ENCODE peak calls at places on chromosomes 1 and 21, in ten cellular contexts. One of them, this sample, is unnamed.

GRCh38 chr1:10228528-10228927 is 18.2 kb downstream of the KIF1B start:
- DNase-seq in stimulated activated CD4-positive, alpha-beta T cell treated with anti-CD3 and anti-CD28 coated beads, Interleukin-4, amount 100 ng/mL, for 48 hours: no peak
- DNase-seq in Right ventricle myocardium inferior: no peak
- DNase-seq in PC-9: no peak
- DNase-seq in AG08396: no peak
- DNase-seq in stimulated activated CD8-positive, alpha-beta memory T cell treated with anti-CD3 and anti-CD28 coated beads, Interleukin-4, amount 100 ng/mL, for 48 hours: no peak
- DNase-seq in A172: no peak
- DNase-seq in left colon: no peak
- DNase-seq in AG10803: peak; percentile 27
- DNase-seq in fibroblast of the conjunctiva: no peak
- DNase-seq in this sample: no peak

GRCh38 chr1:244104309-244105060 is 53.4 kb downstream of the ZBTB18 start:
- DNase-seq in stimulated activated CD4-positive, alpha-beta T cell treated with anti-CD3 and anti-CD28 coated beads, Interleukin-4, amount 100 ng/mL, for 48 hours: no peak
- DNase-seq in Right ventricle myocardium inferior: no peak
- DNase-seq in PC-9: peak; percentile 73
- DNase-seq in AG08396: peak; percentile 94
- DNase-seq in stimulated activated CD8-positive, alpha-beta memory T cell treated with anti-CD3 and anti-CD28 coated beads, Interleukin-4, amount 100 ng/mL, for 48 hours: no peak
- DNase-seq in A172: peak; percentile 97
- DNase-seq in left colon: no peak
- DNase-seq in AG10803: peak; percentile 92
- DNase-seq in fibroblast of the conjunctiva: peak; percentile 31
- DNase-seq in this sample: no peak

GRCh38 chr1:178098262-178098661 is 4.4 kb downstream of the RASAL2 start:
- DNase-seq in stimulated activated CD4-positive, alpha-beta T cell treated with anti-CD3 and anti-CD28 coated beads, Interleukin-4, amount 100 ng/mL, for 48 hours: no peak
- DNase-seq in Right ventricle myocardium inferior: no peak
- DNase-seq in PC-9: peak; percentile 7
- DNase-seq in AG08396: no peak
- DNase-seq in stimulated activated CD8-positive, alpha-beta memory T cell treated with anti-CD3 and anti-CD28 coated beads, Interleukin-4, amount 100 ng/mL, for 48 hours: no peak
- DNase-seq in A172: no peak
- DNase-seq in left colon: no peak
- DNase-seq in AG10803: no peak
- DNase-seq in fibroblast of the conjunctiva: no peak
- DNase-seq in this sample: no peak

GRCh38 chr1:24147194-24147593 is 4.3 kb upstream of the IL22RA1 start:
- DNase-seq in stimulated activated CD4-positive, alpha-beta T cell treated with anti-CD3 and anti-CD28 coated beads, Interleukin-4, amount 100 ng/mL, for 48 hours: no peak
- DNase-seq in Right ventricle myocardium inferior: no peak
- DNase-seq in PC-9: no peak
- DNase-seq in AG08396: no peak
- DNase-seq in stimulated activated CD8-positive, alpha-beta memory T cell treated with anti-CD3 and anti-CD28 coated beads, Interleukin-4, amount 100 ng/mL, for 48 hours: no peak
- DNase-seq in A172: no peak
- DNase-seq in left colon: no peak
- DNase-seq in AG10803: no peak
- DNase-seq in fibroblast of the conjunctiva: no peak
- DNase-seq in this sample: no peak

GRCh38 chr21:27570306-27570868 is 603.5 kb upstream of the ADAMTS5 start:
- DNase-seq in stimulated activated CD4-positive, alpha-beta T cell treated with anti-CD3 and anti-CD28 coated beads, Interleukin-4, amount 100 ng/mL, for 48 hours: no peak
- DNase-seq in Right ventricle myocardium inferior: peak; percentile 83
- DNase-seq in PC-9: no peak
- DNase-seq in AG08396: peak; percentile 54
- DNase-seq in stimulated activated CD8-positive, alpha-beta memory T cell treated with anti-CD3 and anti-CD28 coated beads, Interleukin-4, amount 100 ng/mL, for 48 hours: no peak
- DNase-seq in A172: peak; percentile 73
- DNase-seq in left colon: no peak
- DNase-seq in AG10803: peak; percentile 99
- DNase-seq in fibroblast of the conjunctiva: peak; percentile 90
- DNase-seq in this sample: peak; percentile 79

GRCh38 chr1:223887724-223888428 is 42.1 kb upstream of the TP53BP2 start:
- DNase-seq in stimulated activated CD4-positive, alpha-beta T cell treated with anti-CD3 and anti-CD28 coated beads, Interleukin-4, amount 100 ng/mL, for 48 hours: no peak
- DNase-seq in Right ventricle myocardium inferior: no peak
- DNase-seq in PC-9: peak; percentile 87
- DNase-seq in AG08396: peak; percentile 73
- DNase-seq in stimulated activated CD8-positive, alpha-beta memory T cell treated with anti-CD3 and anti-CD28 coated beads, Interleukin-4, amount 100 ng/mL, for 48 hours: no peak
- DNase-seq in A172: peak; percentile 100
- DNase-seq in left colon: no peak
- DNase-seq in AG10803: peak; percentile 90
- DNase-seq in fibroblast of the conjunctiva: peak; percentile 46
- DNase-seq in this sample: peak; percentile 93

GRCh38 chr1:198681831-198682756 is 43.3 kb downstream of the PTPRC start:
- DNase-seq in stimulated activated CD4-positive, alpha-beta T cell treated with anti-CD3 and anti-CD28 coated beads, Interleukin-4, amount 100 ng/mL, for 48 hours: peak; percentile 72
- DNase-seq in Right ventricle myocardium inferior: peak; percentile 73
- DNase-seq in PC-9: peak; percentile 66
- DNase-seq in AG08396: peak; percentile 58
- DNase-seq in stimulated activated CD8-positive, alpha-beta memory T cell treated with anti-CD3 and anti-CD28 coated beads, Interleukin-4, amount 100 ng/mL, for 48 hours: peak; percentile 77
- DNase-seq in A172: peak; percentile 99
- DNase-seq in left colon: peak; percentile 76
- DNase-seq in AG10803: peak; percentile 96
- DNase-seq in fibroblast of the conjunctiva: peak; percentile 76
- DNase-seq in this sample: peak; percentile 53

GRCh38 chr21:45224189-45224938 is 63.3 kb downstream of the POFUT2 start:
- DNase-seq in stimulated activated CD4-positive, alpha-beta T cell treated with anti-CD3 and anti-CD28 coated beads, Interleukin-4, amount 100 ng/mL, for 48 hours: no peak
- DNase-seq in Right ventricle myocardium inferior: no peak
- DNase-seq in PC-9: no peak
- DNase-seq in AG08396: no peak
- DNase-seq in stimulated activated CD8-positive, alpha-beta memory T cell treated with anti-CD3 and anti-CD28 coated beads, Interleukin-4, amount 100 ng/mL, for 48 hours: peak; percentile 46
- DNase-seq in A172: peak; percentile 33
- DNase-seq in left colon: no peak
- DNase-seq in AG10803: no peak
- DNase-seq in fibroblast of the conjunctiva: no peak
- DNase-seq in this sample: no peak

GRCh38 chr1:156108664-156109241 is 5.8 kb upstream of the LMNA start:
- DNase-seq in stimulated activated CD4-positive, alpha-beta T cell treated with anti-CD3 and anti-CD28 coated beads, Interleukin-4, amount 100 ng/mL, for 48 hours: no peak
- DNase-seq in Right ventricle myocardium inferior: no peak
- DNase-seq in PC-9: no peak
- DNase-seq in AG08396: no peak
- DNase-seq in stimulated activated CD8-positive, alpha-beta memory T cell treated with anti-CD3 and anti-CD28 coated beads, Interleukin-4, amount 100 ng/mL, for 48 hours: no peak
- DNase-seq in A172: no peak
- DNase-seq in left colon: no peak
- DNase-seq in AG10803: no peak
- DNase-seq in fibroblast of the conjunctiva: no peak
- DNase-seq in this sample: no peak

GRCh38 chr1:33377013-33377412 is 53.9 kb downstream of the PHC2 start:
- DNase-seq in stimulated activated CD4-positive, alpha-beta T cell treated with anti-CD3 and anti-CD28 coated beads, Interleukin-4, amount 100 ng/mL, for 48 hours: no peak
- DNase-seq in Right ventricle myocardium inferior: no peak
- DNase-seq in PC-9: peak; percentile 50
- DNase-seq in AG08396: no peak
- DNase-seq in stimulated activated CD8-positive, alpha-beta memory T cell treated with anti-CD3 and anti-CD28 coated beads, Interleukin-4, amount 100 ng/mL, for 48 hours: no peak
- DNase-seq in A172: no peak
- DNase-seq in left colon: no peak
- DNase-seq in AG10803: no peak
- DNase-seq in fibroblast of the conjunctiva: no peak
- DNase-seq in this sample: no peak

GRCh38 chr1:65423884-65424655 is 3.6 kb downstream of the LEPR start:
- DNase-seq in stimulated activated CD4-positive, alpha-beta T cell treated with anti-CD3 and anti-CD28 coated beads, Interleukin-4, amount 100 ng/mL, for 48 hours: no peak
- DNase-seq in Right ventricle myocardium inferior: no peak
- DNase-seq in PC-9: peak; percentile 32
- DNase-seq in AG08396: peak; percentile 52
- DNase-seq in stimulated activated CD8-positive, alpha-beta memory T cell treated with anti-CD3 and anti-CD28 coated beads, Interleukin-4, amount 100 ng/mL, for 48 hours: no peak
- DNase-seq in A172: peak; percentile 86
- DNase-seq in left colon: no peak
- DNase-seq in AG10803: peak; percentile 96
- DNase-seq in fibroblast of the conjunctiva: peak; percentile 61
- DNase-seq in this sample: peak; percentile 80

GRCh38 chr1:236795757-236796719 is 946 bp downstream of the MTR start:
- DNase-seq in stimulated activated CD4-positive, alpha-beta T cell treated with anti-CD3 and anti-CD28 coated beads, Interleukin-4, amount 100 ng/mL, for 48 hours: peak; percentile 73
- DNase-seq in Right ventricle myocardium inferior: no peak
- DNase-seq in PC-9: no peak
- DNase-seq in AG08396: peak; percentile 21
- DNase-seq in stimulated activated CD8-positive, alpha-beta memory T cell treated with anti-CD3 and anti-CD28 coated beads, Interleukin-4, amount 100 ng/mL, for 48 hours: peak; percentile 80
- DNase-seq in A172: peak; percentile 42
- DNase-seq in left colon: peak; percentile 51
- DNase-seq in AG10803: peak; percentile 43
- DNase-seq in fibroblast of the conjunctiva: no peak
- DNase-seq in this sample: no peak

GRCh38 chr1:159705251-159705910 is 9.0 kb downstream of the CRP start:
- DNase-seq in stimulated activated CD4-positive, alpha-beta T cell treated with anti-CD3 and anti-CD28 coated beads, Interleukin-4, amount 100 ng/mL, for 48 hours: no peak
- DNase-seq in Right ventricle myocardium inferior: no peak
- DNase-seq in PC-9: no peak
- DNase-seq in AG08396: no peak
- DNase-seq in stimulated activated CD8-positive, alpha-beta memory T cell treated with anti-CD3 and anti-CD28 coated beads, Interleukin-4, amount 100 ng/mL, for 48 hours: no peak
- DNase-seq in A172: no peak
- DNase-seq in left colon: no peak
- DNase-seq in AG10803: no peak
- DNase-seq in fibroblast of the conjunctiva: no peak
- DNase-seq in this sample: no peak

GRCh38 chr1:59379028-59379728 is 82.3 kb downstream of the FGGY start:
- DNase-seq in stimulated activated CD4-positive, alpha-beta T cell treated with anti-CD3 and anti-CD28 coated beads, Interleukin-4, amount 100 ng/mL, for 48 hours: no peak
- DNase-seq in Right ventricle myocardium inferior: no peak
- DNase-seq in PC-9: no peak
- DNase-seq in AG08396: no peak
- DNase-seq in stimulated activated CD8-positive, alpha-beta memory T cell treated with anti-CD3 and anti-CD28 coated beads, Interleukin-4, amount 100 ng/mL, for 48 hours: no peak
- DNase-seq in A172: no peak
- DNase-seq in left colon: no peak
- DNase-seq in AG10803: peak; percentile 64
- DNase-seq in fibroblast of the conjunctiva: no peak
- DNase-seq in this sample: no peak

GRCh38 chr21:42527489-42528158 is 14.0 kb downstream of the SLC37A1 start:
- DNase-seq in stimulated activated CD4-positive, alpha-beta T cell treated with anti-CD3 and anti-CD28 coated beads, Interleukin-4, amount 100 ng/mL, for 48 hours: peak; percentile 37
- DNase-seq in Right ventricle myocardium inferior: no peak
- DNase-seq in PC-9: no peak
- DNase-seq in AG08396: no peak
- DNase-seq in stimulated activated CD8-positive, alpha-beta memory T cell treated with anti-CD3 and anti-CD28 coated beads, Interleukin-4, amount 100 ng/mL, for 48 hours: peak; percentile 64
- DNase-seq in A172: no peak
- DNase-seq in left colon: no peak
- DNase-seq in AG10803: no peak
- DNase-seq in fibroblast of the conjunctiva: no peak
- DNase-seq in this sample: no peak

GRCh38 chr1:71393301-71393700 is 312.5 kb upstream of the ZRANB2 start:
- DNase-seq in stimulated activated CD4-positive, alpha-beta T cell treated with anti-CD3 and anti-CD28 coated beads, Interleukin-4, amount 100 ng/mL, for 48 hours: no peak
- DNase-seq in Right ventricle myocardium inferior: no peak
- DNase-seq in PC-9: no peak
- DNase-seq in AG08396: no peak
- DNase-seq in stimulated activated CD8-positive, alpha-beta memory T cell treated with anti-CD3 and anti-CD28 coated beads, Interleukin-4, amount 100 ng/mL, for 48 hours: no peak
- DNase-seq in A172: no peak
- DNase-seq in left colon: no peak
- DNase-seq in AG10803: no peak
- DNase-seq in fibroblast of the conjunctiva: no peak
- DNase-seq in this sample: no peak

GRCh38 chr1:8540266-8540926 is 222.5 kb downstream of the SLC45A1 start:
- DNase-seq in stimulated activated CD4-positive, alpha-beta T cell treated with anti-CD3 and anti-CD28 coated beads, Interleukin-4, amount 100 ng/mL, for 48 hours: no peak
- DNase-seq in Right ventricle myocardium inferior: no peak
- DNase-seq in PC-9: no peak
- DNase-seq in AG08396: peak; percentile 22
- DNase-seq in stimulated activated CD8-positive, alpha-beta memory T cell treated with anti-CD3 and anti-CD28 coated beads, Interleukin-4, amount 100 ng/mL, for 48 hours: no peak
- DNase-seq in A172: peak; percentile 27
- DNase-seq in left colon: no peak
- DNase-seq in AG10803: peak; percentile 83
- DNase-seq in fibroblast of the conjunctiva: peak; percentile 75
- DNase-seq in this sample: peak; percentile 73

GRCh38 chr1:238052496-238053266 is 162.0 kb upstream of the ZP4 start:
- DNase-seq in stimulated activated CD4-positive, alpha-beta T cell treated with anti-CD3 and anti-CD28 coated beads, Interleukin-4, amount 100 ng/mL, for 48 hours: no peak
- DNase-seq in Right ventricle myocardium inferior: no peak
- DNase-seq in PC-9: no peak
- DNase-seq in AG08396: no peak
- DNase-seq in stimulated activated CD8-positive, alpha-beta memory T cell treated with anti-CD3 and anti-CD28 coated beads, Interleukin-4, amount 100 ng/mL, for 48 hours: no peak
- DNase-seq in A172: peak; percentile 10
- DNase-seq in left colon: no peak
- DNase-seq in AG10803: no peak
- DNase-seq in fibroblast of the conjunctiva: no peak
- DNase-seq in this sample: peak; percentile 40

GRCh38 chr1:231177226-231177625 is 15.4 kb downstream of the TRIM67 start:
- DNase-seq in stimulated activated CD4-positive, alpha-beta T cell treated with anti-CD3 and anti-CD28 coated beads, Interleukin-4, amount 100 ng/mL, for 48 hours: no peak
- DNase-seq in Right ventricle myocardium inferior: no peak
- DNase-seq in PC-9: no peak
- DNase-seq in AG08396: no peak
- DNase-seq in stimulated activated CD8-positive, alpha-beta memory T cell treated with anti-CD3 and anti-CD28 coated beads, Interleukin-4, amount 100 ng/mL, for 48 hours: no peak
- DNase-seq in A172: no peak
- DNase-seq in left colon: no peak
- DNase-seq in AG10803: no peak
- DNase-seq in fibroblast of the conjunctiva: no peak
- DNase-seq in this sample: no peak

GRCh38 chr1:117077267-117077666 is 17.1 kb downstream of the TTF2 start:
- DNase-seq in stimulated activated CD4-positive, alpha-beta T cell treated with anti-CD3 and anti-CD28 coated beads, Interleukin-4, amount 100 ng/mL, for 48 hours: peak; percentile 55
- DNase-seq in Right ventricle myocardium inferior: no peak
- DNase-seq in PC-9: no peak
- DNase-seq in AG08396: peak; percentile 42
- DNase-seq in stimulated activated CD8-positive, alpha-beta memory T cell treated with anti-CD3 and anti-CD28 coated beads, Interleukin-4, amount 100 ng/mL, for 48 hours: peak; percentile 66
- DNase-seq in A172: peak; percentile 75
- DNase-seq in left colon: no peak
- DNase-seq in AG10803: peak; percentile 78
- DNase-seq in fibroblast of the conjunctiva: peak; percentile 41
- DNase-seq in this sample: peak; percentile 98

GRCh38 chr1:198156745-198157240 is at the start of gene NEK7:
- DNase-seq in stimulated activated CD4-positive, alpha-beta T cell treated with anti-CD3 and anti-CD28 coated beads, Interleukin-4, amount 100 ng/mL, for 48 hours: peak; percentile 60
- DNase-seq in Right ventricle myocardium inferior: peak; percentile 91
- DNase-seq in PC-9: peak; percentile 85
- DNase-seq in AG08396: peak; percentile 90
- DNase-seq in stimulated activated CD8-positive, alpha-beta memory T cell treated with anti-CD3 and anti-CD28 coated beads, Interleukin-4, amount 100 ng/mL, for 48 hours: peak; percentile 76
- DNase-seq in A172: peak; percentile 77
- DNase-seq in left colon: peak; percentile 87
- DNase-seq in AG10803: peak; percentile 86
- DNase-seq in fibroblast of the conjunctiva: peak; percentile 66
- DNase-seq in this sample: peak; percentile 51

GRCh38 chr1:165257969-165258459 is 98.5 kb downstream of the LMX1A start:
- DNase-seq in stimulated activated CD4-positive, alpha-beta T cell treated with anti-CD3 and anti-CD28 coated beads, Interleukin-4, amount 100 ng/mL, for 48 hours: peak; percentile 28
- DNase-seq in Right ventricle myocardium inferior: peak; percentile 69
- DNase-seq in PC-9: peak; percentile 32
- DNase-seq in AG08396: peak; percentile 55
- DNase-seq in stimulated activated CD8-positive, alpha-beta memory T cell treated with anti-CD3 and anti-CD28 coated beads, Interleukin-4, amount 100 ng/mL, for 48 hours: peak; percentile 77
- DNase-seq in A172: peak; percentile 62
- DNase-seq in left colon: peak; percentile 64
- DNase-seq in AG10803: peak; percentile 60
- DNase-seq in fibroblast of the conjunctiva: peak; percentile 54
- DNase-seq in this sample: peak; percentile 40

GRCh38 chr1:185442065-185442464 is 125.0 kb upstream of the IVNS1ABP start:
- DNase-seq in stimulated activated CD4-positive, alpha-beta T cell treated with anti-CD3 and anti-CD28 coated beads, Interleukin-4, amount 100 ng/mL, for 48 hours: no peak
- DNase-seq in Right ventricle myocardium inferior: no peak
- DNase-seq in PC-9: no peak
- DNase-seq in AG08396: no peak
- DNase-seq in stimulated activated CD8-positive, alpha-beta memory T cell treated with anti-CD3 and anti-CD28 coated beads, Interleukin-4, amount 100 ng/mL, for 48 hours: no peak
- DNase-seq in A172: peak; percentile 33
- DNase-seq in left colon: no peak
- DNase-seq in AG10803: peak; percentile 86
- DNase-seq in fibroblast of the conjunctiva: no peak
- DNase-seq in this sample: no peak

GRCh38 chr21:14095021-14095420 is 115.7 kb downstream of the LIPI start:
- DNase-seq in stimulated activated CD4-positive, alpha-beta T cell treated with anti-CD3 and anti-CD28 coated beads, Interleukin-4, amount 100 ng/mL, for 48 hours: no peak
- DNase-seq in Right ventricle myocardium inferior: no peak
- DNase-seq in PC-9: no peak
- DNase-seq in AG08396: no peak
- DNase-seq in stimulated activated CD8-positive, alpha-beta memory T cell treated with anti-CD3 and anti-CD28 coated beads, Interleukin-4, amount 100 ng/mL, for 48 hours: no peak
- DNase-seq in A172: no peak
- DNase-seq in left colon: no peak
- DNase-seq in AG10803: no peak
- DNase-seq in fibroblast of the conjunctiva: no peak
- DNase-seq in this sample: no peak

GRCh38 chr1:23424171-23424959 is at the start of gene TCEA3:
- DNase-seq in stimulated activated CD4-positive, alpha-beta T cell treated with anti-CD3 and anti-CD28 coated beads, Interleukin-4, amount 100 ng/mL, for 48 hours: no peak
- DNase-seq in Right ventricle myocardium inferior: peak; percentile 79
- DNase-seq in PC-9: no peak
- DNase-seq in AG08396: peak; percentile 73
- DNase-seq in stimulated activated CD8-positive, alpha-beta memory T cell treated with anti-CD3 and anti-CD28 coated beads, Interleukin-4, amount 100 ng/mL, for 48 hours: peak; percentile 32
- DNase-seq in A172: no peak
- DNase-seq in left colon: peak; percentile 70
- DNase-seq in AG10803: peak; percentile 19
- DNase-seq in fibroblast of the conjunctiva: no peak
- DNase-seq in this sample: no peak

GRCh38 chr1:232377494-232377770 is 252.5 kb downstream of the SIPA1L2 start:
- DNase-seq in stimulated activated CD4-positive, alpha-beta T cell treated with anti-CD3 and anti-CD28 coated beads, Interleukin-4, amount 100 ng/mL, for 48 hours: no peak
- DNase-seq in Right ventricle myocardium inferior: no peak
- DNase-seq in PC-9: no peak
- DNase-seq in AG08396: no peak
- DNase-seq in stimulated activated CD8-positive, alpha-beta memory T cell treated with anti-CD3 and anti-CD28 coated beads, Interleukin-4, amount 100 ng/mL, for 48 hours: no peak
- DNase-seq in A172: peak; percentile 46
- DNase-seq in left colon: peak; percentile 41
- DNase-seq in AG10803: peak; percentile 5
- DNase-seq in fibroblast of the conjunctiva: peak; percentile 3
- DNase-seq in this sample: no peak

GRCh38 chr21:31750843-31751242 is 18.9 kb upstream of the SCAF4 start:
- DNase-seq in stimulated activated CD4-positive, alpha-beta T cell treated with anti-CD3 and anti-CD28 coated beads, Interleukin-4, amount 100 ng/mL, for 48 hours: no peak
- DNase-seq in Right ventricle myocardium inferior: no peak
- DNase-seq in PC-9: no peak
- DNase-seq in AG08396: no peak
- DNase-seq in stimulated activated CD8-positive, alpha-beta memory T cell treated with anti-CD3 and anti-CD28 coated beads, Interleukin-4, amount 100 ng/mL, for 48 hours: no peak
- DNase-seq in A172: peak; percentile 40
- DNase-seq in left colon: no peak
- DNase-seq in AG10803: peak; percentile 5
- DNase-seq in fibroblast of the conjunctiva: no peak
- DNase-seq in this sample: no peak

GRCh38 chr1:175319112-175319911 is 126.7 kb upstream of the KIAA0040 start:
- DNase-seq in stimulated activated CD4-positive, alpha-beta T cell treated with anti-CD3 and anti-CD28 coated beads, Interleukin-4, amount 100 ng/mL, for 48 hours: peak; percentile 44
- DNase-seq in Right ventricle myocardium inferior: peak; percentile 87
- DNase-seq in PC-9: peak; percentile 56
- DNase-seq in AG08396: peak; percentile 79
- DNase-seq in stimulated activated CD8-positive, alpha-beta memory T cell treated with anti-CD3 and anti-CD28 coated beads, Interleukin-4, amount 100 ng/mL, for 48 hours: peak; percentile 79
- DNase-seq in A172: peak; percentile 62
- DNase-seq in left colon: peak; percentile 48
- DNase-seq in AG10803: peak; percentile 73
- DNase-seq in fibroblast of the conjunctiva: peak; percentile 30
- DNase-seq in this sample: no peak

This sample was measured in epithelial cell of prostate.